ENCODE peak calls at places on chromosome 10, in four cellular contexts. H, C, A and D are unnamed samples.

GRCh38 chr10:17444062-17444714 is 10.2 kb downstream of the ST8SIA6 start:
- DNase-seq in H (no peak), C (peak; percentile 44), A (no peak), D (no peak)

GRCh38 chr10:72276421-72277339 is 3.0 kb downstream of the DDIT4 start:
- DNase-seq in H (peak; percentile 84), C (no peak), A (no peak), D (no peak)

GRCh38 chr10:12592967-12593366 is 243.6 kb downstream of the CAMK1D start:
- DNase-seq in H (no peak), A (no peak), C (no peak), D (no peak)

GRCh38 chr10:126314848-126315247 is 73.4 kb downstream of the ADAM12 start:
- DNase-seq in H (no peak), C (no peak), A (no peak), D (no peak)

GRCh38 chr10:119500138-119500795 is 42.3 kb downstream of the RGS10 start:
- DNase-seq in A (no peak), H (no peak), C (no peak), D (no peak)

GRCh38 chr10:110637558-110638053 is 6.5 kb upstream of the RBM20 start:
- DNase-seq in A (no peak), C (no peak), H (no peak), D (no peak)

GRCh38 chr10:34808789-34809745 is 6.0 kb downstream of the PARD3 start:
- DNase-seq in C (no peak), A (no peak), H (no peak), D (no peak)

GRCh38 chr10:103921750-103922195 is 3.8 kb upstream of the STN1 start:
- DNase-seq in H (peak; percentile 44), C (no peak), A (no peak), D (no peak)

GRCh38 chr10:62230344-62231138 is 38.1 kb downstream of the RTKN2 start:
- DNase-seq in C (no peak), A (no peak), H (no peak), D (no peak)

GRCh38 chr10:71213761-71214440 is 1.5 kb downstream of the UNC5B start:
- DNase-seq in C (no peak), A (no peak), H (no peak), D (no peak)

GRCh38 chr10:132059760-132060508 is 5.8 kb upstream of the JAKMIP3 start:
- DNase-seq in C (no peak), H (no peak), A (no peak), D (no peak)

GRCh38 chr10:90319188-90319914 is 538.5 kb downstream of the HTR7 start:
- DNase-seq in C (peak; percentile 48), A (no peak), H (peak; percentile 96), D (no peak)

GRCh38 chr10:68876246-68876918 is 24.7 kb upstream of the DDX50 start:
- DNase-seq in C (no peak), A (no peak), H (no peak), D (no peak)

GRCh38 chr10:32943854-32944661 is 14.0 kb downstream of the ITGB1 start:
- DNase-seq in H (no peak), A (no peak), C (no peak), D (no peak)

GRCh38 chr10:135601-136464 is 578 bp downstream of the ZMYND11 start:
- DNase-seq in C (no peak), H (no peak), A (peak; percentile 4), D (peak; percentile 32)
- H3K4me3 ChIP-seq in C (peak overlapping the region; percentile 80), H (peak overlapping the region; percentile 70), A (peak overlapping the region; percentile 74), D (peak overlapping the region; percentile 84)

GRCh38 chr10:128739937-128740336 is 613.7 kb upstream of the MKI67 start:
- DNase-seq in H (peak; percentile 12), A (no peak), C (no peak), D (no peak)
- H3K4me1 ChIP-seq in H (no peaks in the 10 kb centered on the region), A (no peaks in the 10 kb centered on the region), C (no peaks in the 10 kb centered on the region), D (no peaks in the 10 kb centered on the region)

DNA sequence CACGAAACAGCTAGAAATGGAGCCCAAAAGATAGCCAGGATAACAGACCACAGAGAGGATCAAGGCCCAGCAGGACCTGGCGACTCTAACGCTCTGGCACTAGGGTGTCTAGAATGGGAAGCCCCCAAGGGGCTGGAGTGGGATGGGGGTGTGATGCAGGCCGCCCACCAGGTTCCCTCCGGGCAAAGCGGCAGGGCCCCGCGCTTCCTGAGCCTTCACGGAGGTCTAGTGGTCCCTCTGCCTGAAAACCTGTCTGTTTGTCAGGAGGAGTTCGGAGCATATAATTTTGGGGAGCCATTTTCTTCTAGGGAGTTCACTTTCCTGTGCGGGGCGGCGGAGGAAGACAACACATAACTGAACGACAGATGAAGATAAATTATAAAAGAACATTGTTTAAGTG is 48.2 kb upstream of the FXYD4 start:
- DNase-seq in A (no peak), H (no peak), C (no peak), D (no peak)
- H3K4me3 ChIP-seq in A (peak overlapping the region; percentile 66), H (no peak overlapping the region), C (no peak overlapping the region), D (peak overlapping the region; percentile 33)

GRCh38 chr10:29256531-29256930 is 32.3 kb upstream of the LYZL1 start:
- DNase-seq in C (no peak), H (no peak), A (no peak), D (no peak)
- H3K4me1 ChIP-seq in C (no peaks in the 10 kb centered on the region), H (no peaks in the 10 kb centered on the region), A (no peaks in the 10 kb centered on the region), D (no peaks in the 10 kb centered on the region)

GRCh38 chr10:124741922-124742417 is 2.2 kb downstream of the FAM53B start:
- DNase-seq in C (no peak), A (no peak), H (no peak), D (no peak)

GRCh38 chr10:124739119-124739921 is 4.9 kb downstream of the FAM53B start:
- DNase-seq in C (no peak), A (no peak), H (no peak), D (no peak)

GRCh38 chr10:124739996-124740373 is 4.2 kb downstream of the FAM53B start:
- DNase-seq in A (no peak), H (no peak), C (no peak), D (no peak)

GRCh38 chr10:124741281-124741921 is 2.8 kb downstream of the FAM53B start:
- DNase-seq in C (no peak), A (peak; percentile 61), H (peak; percentile 50), D (peak; percentile 50)

GRCh38 chr10:124740374-124741280 is 3.6 kb downstream of the FAM53B start:
- DNase-seq in C (no peak), A (no peak), H (no peak), D (no peak)
- H3K4me3 ChIP-seq in C (peak overlapping the region; percentile 84), A (peak overlapping the region; percentile 46), H (no peak overlapping the region), D (peak overlapping the region; percentile 81)

GRCh38 chr10:88759366-88760101 is at the start of gene LIPN:
- DNase-seq in H (no peak), C (no peak), A (no peak), D (no peak)

GRCh38 chr10:88769384-88769783 is 9.6 kb downstream of the LIPN start:
- DNase-seq in H (no peak), C (no peak), A (no peak), D (no peak)

GRCh38 chr10:88763441-88763840 is 3.6 kb downstream of the LIPN start:
- DNase-seq in C (no peak), H (no peak), A (no peak), D (no peak)

GRCh38 chr10:88762906-88763305 is 3.1 kb downstream of the LIPN start:
- DNase-seq in C (no peak), H (no peak), A (no peak), D (no peak)

GRCh38 chr10:88764110-88764509 is 4.3 kb downstream of the LIPN start:
- DNase-seq in C (no peak), H (no peak), A (no peak), D (no peak)
- H3K4me1 ChIP-seq in C (peaks cover 3% of the 10 kb centered on the region), H (no peaks in the 10 kb centered on the region), A (no peaks in the 10 kb centered on the region), D (no peaks in the 10 kb centered on the region)

GRCh38 chr10:94361161-94361794 is 1.5 kb downstream of the NOC3L start:
- DNase-seq in A (no peak), C (peak; percentile 16), H (no peak), D (no peak)

GRCh38 chr10:94357193-94357592 is 5.5 kb downstream of the NOC3L start:
- DNase-seq in H (no peak), C (no peak), A (no peak), D (no peak)

GRCh38 chr10:94362360-94363250 is at the start of gene NOC3L:
- DNase-seq in A (peak; percentile 85), C (peak; percentile 76), H (peak; percentile 93), D (peak; percentile 91)

GRCh38 chr10:94355841-94356240 is 6.9 kb downstream of the NOC3L start:
- DNase-seq in H (no peak), A (no peak), C (no peak), D (no peak)

GRCh38 chr10:94358480-94358879 is 4.3 kb downstream of the NOC3L start:
- DNase-seq in A (no peak), C (no peak), H (peak; percentile 43), D (no peak)
- H3K4me3 ChIP-seq in A (no peak overlapping the region), C (peak overlapping the region; percentile 1), H (no peak overlapping the region), D (no peak overlapping the region)

GRCh38 chr10:102782698-102783540 is 39.2 kb downstream of the WBP1L start:
- DNase-seq in C (no peak), A (peak; percentile 79), H (no peak), D (no peak)
- H3K4me1 ChIP-seq in C (no peaks in the 10 kb centered on the region), A (peaks cover 90% of the 10 kb centered on the region), H (no peaks in the 10 kb centered on the region), D (no peaks in the 10 kb centered on the region)

DNA sequence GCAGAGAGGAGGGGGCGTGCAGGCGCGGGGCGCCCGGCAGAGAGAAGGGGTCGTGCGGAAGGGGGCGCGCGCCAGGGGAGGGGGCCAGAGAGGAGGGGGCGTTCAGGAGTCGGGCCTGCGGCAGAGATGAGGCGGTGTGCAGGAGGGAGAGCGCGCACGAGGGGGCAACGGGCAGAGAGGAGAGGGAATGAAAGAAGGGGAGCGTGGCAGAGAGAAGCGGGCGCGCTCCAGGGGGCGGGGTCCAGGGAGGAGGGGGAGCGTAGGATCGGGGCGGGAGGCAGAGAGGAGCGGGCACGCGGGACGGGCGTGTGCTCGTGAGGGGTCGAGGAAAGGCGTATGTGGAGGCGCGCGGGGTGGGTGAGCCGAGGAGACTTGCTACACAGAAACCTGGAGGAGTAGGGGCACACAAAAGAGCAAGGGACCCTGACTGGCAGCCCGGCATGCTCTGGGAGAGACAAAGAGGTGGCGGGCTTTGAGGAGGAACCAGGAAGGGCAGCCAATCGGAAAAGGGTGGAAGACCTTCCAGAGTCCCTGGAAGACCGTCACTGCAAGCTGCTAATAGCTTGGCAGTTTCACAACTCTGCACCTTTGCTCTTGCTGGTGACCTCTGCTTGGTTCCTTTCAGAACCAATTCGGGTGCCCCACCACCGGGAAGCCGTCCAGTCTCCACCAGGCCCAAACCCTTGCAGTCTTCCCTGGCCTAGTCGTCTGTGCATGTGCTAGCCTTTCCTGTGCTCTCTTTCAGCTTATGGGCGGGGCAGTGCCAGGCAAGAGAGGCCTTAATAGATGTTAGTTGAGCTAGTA is 621 bp downstream of the DYDC2 start:
- DNase-seq in H (no peak), C (no peak), A (no peak), D (no peak)
- H3K4me3 ChIP-seq in H (no peak overlapping the region), C (no peak overlapping the region), A (peak overlapping the region; percentile 70), D (peak overlapping the region; percentile 37)